ENCODE peak calls at places on chromosomes 12 and 14, in ten cellular contexts. H is ovary; A is upper lobe of right lung; M is lower lobe of right lung; P is CD8-positive, alpha-beta memory T cell; U is PC-9; Z is hepatocyte; W is prostate gland; V is mesendoderm; F is cardiac muscle cell. B is an unnamed sample.
A peak's percentile ranks its signal among the peaks of the same experiment; 100 is the strongest.

GRCh38 chr12:114744696-114745095 is 60.7 kb upstream of the TBX3 start:
- DNase-seq in F (no peak), V (no peak), M (no peak), H (peak; percentile 59), Z (peak; percentile 72), P (no peak), W (no peak), A (no peak), U (no peak), B (no peak)

GRCh38 chr14:90049390-90049789 is 12.4 kb upstream of the KCNK13 start:
- DNase-seq in V (peak; percentile 55), W (no peak), P (no peak), U (no peak), Z (no peak), H (no peak), M (no peak), A (no peak), F (no peak), B (no peak)

GRCh38 chr12:108532061-108532848 is 17.2 kb downstream of the FICD start:
- DNase-seq in F (no peak), P (no peak), W (no peak), V (no peak), U (no peak), Z (no peak), A (no peak), H (no peak), M (no peak), B (no peak)

GRCh38 chr12:1885605-1886245 is 32.7 kb downstream of the CACNA2D4 start:
- DNase-seq in F (no peak), M (no peak), P (no peak), A (no peak), H (no peak), W (no peak), U (no peak), Z (no peak), V (no peak), B (no peak)

GRCh38 chr12:75892779-75893408 is 138.7 kb downstream of the PHLDA1 start:
- DNase-seq in F (peak; percentile 91), V (peak; percentile 99), U (peak; percentile 51), M (no peak), P (no peak), A (no peak), Z (no peak), W (no peak), H (no peak), B (no peak)

GRCh38 chr14:105495101-105495989 is 4.3 kb downstream of the TEDC1 start:
- DNase-seq in Z (peak; percentile 8), F (no peak), V (no peak), W (peak; percentile 22), H (no peak), A (peak; percentile 66), M (peak; percentile 46), P (no peak), U (no peak), B (no peak)

GRCh38 chr12:47192046-47192445 is 112.3 kb upstream of the AMIGO2 start:
- DNase-seq in V (no peak), P (no peak), A (no peak), F (no peak), Z (no peak), M (no peak), U (no peak), H (no peak), W (no peak), B (no peak)

GRCh38 chr14:61326847-61327246 is 5.5 kb downstream of the PRKCH start:
- DNase-seq in M (peak; percentile 75), V (peak; percentile 71), Z (peak; percentile 30), W (peak; percentile 34), U (peak; percentile 12), A (peak; percentile 82), P (no peak), H (peak; percentile 32), F (peak; percentile 73), B (no peak)

GRCh38 chr12:44875954-44876553 is at the start of gene NELL2:
- DNase-seq in A (peak; percentile 68), H (peak; percentile 21), U (peak; percentile 14), P (peak; percentile 65), Z (peak; percentile 63), F (peak; percentile 38), M (peak; percentile 47), V (peak; percentile 84), W (peak; percentile 40), B (peak; percentile 95)

GRCh38 chr14:87873741-87874140 is 119.2 kb downstream of the GALC start:
- DNase-seq in Z (no peak), P (no peak), A (no peak), H (no peak), U (no peak), V (no peak), M (no peak), W (no peak), F (no peak), B (no peak)

DNA sequence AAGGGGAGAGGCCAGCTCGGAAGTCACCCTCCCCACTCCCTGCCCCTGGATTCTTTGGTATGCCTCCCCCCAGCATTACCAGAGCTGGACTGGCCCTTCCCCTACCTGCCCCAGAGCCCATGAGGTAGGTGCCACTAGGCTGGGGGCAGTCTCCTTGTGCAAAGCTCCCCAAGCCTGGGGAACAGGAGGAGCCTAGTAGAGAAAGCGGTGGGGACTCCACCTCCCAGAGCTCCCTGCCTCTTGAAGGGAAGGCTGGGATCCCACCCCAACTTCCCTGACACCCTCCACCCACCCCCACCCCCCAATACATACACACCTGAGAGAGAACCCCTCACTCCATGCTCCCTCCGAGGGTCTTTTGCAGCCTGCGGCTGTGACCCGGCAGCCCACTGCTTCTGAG is 30.4 kb downstream of the FIGNL2 start:
- DNase-seq in U (no peak), M (no peak), F (no peak), A (peak; percentile 49), V (no peak), H (no peak), P (no peak), Z (no peak), W (no peak), B (no peak)
- H3K27me3 ChIP-seq in U (peaks cover 24% of the 10 kb centered on the region), M (peaks cover 8% of the 10 kb centered on the region), F (peaks cover 17% of the 10 kb centered on the region), A (peaks cover 3% of the 10 kb centered on the region), V (peaks cover 5% of the 10 kb centered on the region), H (no peaks in the 10 kb centered on the region), P (peaks cover 5% of the 10 kb centered on the region), Z (no peaks in the 10 kb centered on the region), W (no peaks in the 10 kb centered on the region), B (peaks cover 46% of the 10 kb centered on the region)

DNA sequence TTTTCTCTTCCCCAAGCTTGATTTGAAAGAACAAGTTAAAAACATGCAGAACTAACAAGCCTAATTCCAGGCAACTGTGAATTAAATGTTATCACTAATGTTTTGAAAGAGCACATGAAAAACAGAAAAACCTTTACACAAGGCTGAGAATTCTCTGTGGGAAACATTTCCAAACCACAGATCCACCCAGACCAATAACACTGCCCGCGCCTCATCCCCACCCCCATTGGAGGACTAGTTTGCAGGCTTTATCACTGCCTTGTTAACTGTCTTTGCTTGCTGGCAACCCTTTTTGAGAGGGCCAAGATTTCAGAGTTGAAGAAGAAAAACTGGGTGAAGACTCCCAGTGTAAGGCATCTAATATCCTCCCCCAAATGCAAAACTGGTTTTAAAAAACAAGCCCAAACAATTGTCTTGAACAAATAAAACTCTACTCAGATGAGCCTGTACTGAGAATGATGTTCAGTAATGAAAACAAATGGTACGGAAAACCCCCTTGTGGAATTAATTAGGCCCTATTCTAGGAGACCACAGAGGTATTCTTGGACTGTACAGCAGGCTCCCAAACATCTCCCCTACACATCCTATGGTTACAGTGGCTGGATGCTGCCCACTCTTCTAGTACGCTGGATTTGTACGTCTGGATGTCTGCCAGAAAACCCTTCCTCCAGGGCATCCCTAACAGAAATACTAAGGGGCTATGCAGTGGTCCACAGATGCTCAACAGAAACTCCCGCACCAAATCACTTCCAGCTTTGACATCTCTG is 5.8 kb downstream of the MAX start:
- DNase-seq in Z (peak; percentile 52), U (no peak), M (no peak), W (no peak), A (no peak), V (no peak), H (no peak), F (peak; percentile 77), P (no peak), B (no peak)
- H3K4me1 ChIP-seq in Z (peaks cover 22% of the 10 kb centered on the region), U (peaks cover 9% of the 10 kb centered on the region), M (peaks cover 64% of the 10 kb centered on the region), W (peaks cover 24% of the 10 kb centered on the region), A (peaks cover 59% of the 10 kb centered on the region), V (no peaks in the 10 kb centered on the region), H (peaks cover 26% of the 10 kb centered on the region), F (peaks cover 18% of the 10 kb centered on the region), P (peaks cover 80% of the 10 kb centered on the region), B (peaks cover 7% of the 10 kb centered on the region)

GRCh38 chr12:57985685-57986084 is 44.3 kb downstream of the ATP23 start:
- DNase-seq in P (no peak), U (no peak), A (no peak), Z (no peak), F (peak; percentile 41), H (no peak), M (no peak), W (no peak), V (no peak), B (no peak)
- H3K27me3 ChIP-seq in P (no peaks in the 10 kb centered on the region), U (no peaks in the 10 kb centered on the region), A (no peaks in the 10 kb centered on the region), Z (no peaks in the 10 kb centered on the region), F (no peaks in the 10 kb centered on the region), H (no peaks in the 10 kb centered on the region), M (no peaks in the 10 kb centered on the region), W (no peaks in the 10 kb centered on the region), V (no peaks in the 10 kb centered on the region), B (no peaks in the 10 kb centered on the region)

DNA sequence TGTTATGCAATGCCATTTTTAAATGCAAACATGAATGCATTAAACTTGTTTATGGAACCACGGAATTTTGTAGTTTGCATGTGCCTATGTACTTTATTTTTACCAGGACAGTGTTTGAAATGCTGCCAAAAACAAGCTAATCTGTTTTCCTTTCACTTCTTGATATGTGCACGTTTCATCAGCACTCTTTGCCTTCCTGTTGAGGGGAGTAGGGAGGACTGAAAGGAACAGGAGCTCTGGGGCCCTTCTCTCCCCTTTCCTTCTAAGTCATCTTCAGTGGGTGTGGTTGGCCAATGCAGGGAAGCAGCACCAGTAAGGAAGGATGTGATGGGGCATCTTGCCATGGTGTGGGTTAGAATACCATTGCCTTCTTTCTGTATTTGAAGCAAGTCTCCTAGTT is 12.1 kb upstream of the PPP4R4 start:
- DNase-seq in V (no peak), M (no peak), H (no peak), U (no peak), P (no peak), Z (no peak), A (no peak), W (no peak), F (peak; percentile 55), B (no peak)
- H3K4me1 ChIP-seq in V (peaks cover 2% of the 10 kb centered on the region), M (peaks cover 20% of the 10 kb centered on the region), H (peaks cover 22% of the 10 kb centered on the region), U (no peaks in the 10 kb centered on the region), P (peaks cover 45% of the 10 kb centered on the region), Z (peaks cover 6% of the 10 kb centered on the region), A (no peaks in the 10 kb centered on the region), W (peaks cover 2% of the 10 kb centered on the region), F (no peaks in the 10 kb centered on the region), B (peaks cover 16% of the 10 kb centered on the region)